ENCODE peak calls at places on chromosomes 16 and 17, in eight cellular contexts. J is type B pancreatic cell, C is dorsolateral prefrontal cortex, G is OCI-LY7, R is endothelial cell, W is HFFc6, F is colonic mucosa, S is epithelial cell of esophagus. E is an unnamed sample.

GRCh38 chr16:56211471-56211944 is 20.2 kb downstream of the GNAO1 start:
- DNase-seq in C (no peak), F (no peak), R (no peak), S (no peak), G (no peak), W (no peak), J (no peak), E (no peak)

GRCh38 chr16:1393613-1394176 is 20.8 kb downstream of the UNKL start:
- DNase-seq in C (no peak), S (no peak), G (no peak), J (no peak), W (no peak), R (no peak), F (no peak), E (no peak)

GRCh38 chr16:52455549-52456277 is 91.2 kb downstream of the TOX3 start:
- DNase-seq in F (peak), C (no peak), W (no peak), G (no peak), S (no peak), J (no peak), R (no peak), E (no peak)

GRCh38 chr17:73316919-73317505 is 5.2 kb upstream of the CDC42EP4 start:
- DNase-seq in J (no peak), S (no peak), F (no peak), R (no peak), C (no peak), G (no peak), W (no peak), E (no peak)

GRCh38 chr16:677306-678190 is 2.1 kb downstream of the RHBDL1 start:
- DNase-seq in J (no peak), G (no peak), R (no peak), S (no peak), W (no peak), C (no peak), F (no peak), E (no peak)

GRCh38 chr17:32558328-32558955 is 71.6 kb downstream of the CDK5R1 start:
- DNase-seq in G (peak), S (no peak), R (no peak), J (no peak), F (no peak), C (no peak), W (no peak), E (no peak)

GRCh38 chr16:18941471-18941870 is 15.3 kb upstream of the SMG1 start:
- DNase-seq in J (no peak), F (no peak), G (no peak), S (no peak), R (no peak), C (no peak), W (no peak), E (no peak)

GRCh38 chr17:48814504-48814903 is 2.5 kb downstream of the TTLL6 start:
- DNase-seq in C (peak), S (peak), F (peak), R (peak), J (no peak), G (peak), W (peak), E (peak)

GRCh38 chr17:79965806-79966205 is 69.9 kb downstream of the TBC1D16 start:
- DNase-seq in R (no peak), G (no peak), C (no peak), W (no peak), J (no peak), F (no peak), S (no peak), E (no peak)

GRCh38 chr17:56756536-56756935 is 77.2 kb downstream of the C17orf67 start:
- DNase-seq in F (no peak), C (no peak), R (no peak), G (no peak), W (peak), J (no peak), S (peak), E (no peak)

GRCh38 chr17:33210240-33210639 is 82.9 kb downstream of the ASIC2 start:
- DNase-seq in G (no peak), S (no peak), R (no peak), W (no peak), C (no peak), J (no peak), F (no peak), E (no peak)

GRCh38 chr16:70809392-70810060 is 8.6 kb upstream of the VAC14 start:
- DNase-seq in R (no peak), W (no peak), F (no peak), S (no peak), G (no peak), C (no peak), J (no peak), E (peak)

GRCh38 chr16:70804729-70805169 is 3.8 kb upstream of the VAC14 start:
- DNase-seq in J (no peak), W (no peak), F (no peak), R (no peak), S (no peak), G (no peak), C (no peak), E (no peak)

GRCh38 chr16:70805380-70805779 is 4.4 kb upstream of the VAC14 start:
- DNase-seq in J (no peak), F (no peak), C (no peak), G (no peak), R (no peak), W (peak), S (peak), E (no peak)

GRCh38 chr16:70805787-70806186 is 4.8 kb upstream of the VAC14 start:
- DNase-seq in C (no peak), G (no peak), W (peak), J (no peak), S (peak), F (no peak), R (no peak), E (no peak)

GRCh38 chr16:70808371-70808770 is 7.4 kb upstream of the VAC14 start:
- DNase-seq in W (no peak), G (no peak), R (no peak), F (no peak), J (no peak), S (no peak), C (no peak), E (no peak)
- TF ChIP-seq CTCF in W (peak), G (peak), R (no peak), F (no peak), J (peak), S (peak), C (no peak), E (no peak)

GRCh38 chr17:29143894-29144293 is 36.3 kb downstream of the MYO18A start:
- DNase-seq in G (peak), J (no peak), F (no peak), S (no peak), R (peak), C (peak), W (peak), E (no peak)
- TF ChIP-seq CTCF in G (peak), J (peak), F (no peak), S (peak), R (peak), C (peak), W (peak), E (no peak)

GRCh38 chr17:18156171-18156975 is 27.3 kb upstream of the ALKBH5 start:
- DNase-seq in R (no peak), W (no peak), G (no peak), C (no peak), S (peak), J (no peak), F (no peak), E (no peak)
- TF ChIP-seq CTCF in R (no peak), W (peak), G (peak), C (no peak), S (no peak), J (no peak), F (no peak), E (no peak)

DNA sequence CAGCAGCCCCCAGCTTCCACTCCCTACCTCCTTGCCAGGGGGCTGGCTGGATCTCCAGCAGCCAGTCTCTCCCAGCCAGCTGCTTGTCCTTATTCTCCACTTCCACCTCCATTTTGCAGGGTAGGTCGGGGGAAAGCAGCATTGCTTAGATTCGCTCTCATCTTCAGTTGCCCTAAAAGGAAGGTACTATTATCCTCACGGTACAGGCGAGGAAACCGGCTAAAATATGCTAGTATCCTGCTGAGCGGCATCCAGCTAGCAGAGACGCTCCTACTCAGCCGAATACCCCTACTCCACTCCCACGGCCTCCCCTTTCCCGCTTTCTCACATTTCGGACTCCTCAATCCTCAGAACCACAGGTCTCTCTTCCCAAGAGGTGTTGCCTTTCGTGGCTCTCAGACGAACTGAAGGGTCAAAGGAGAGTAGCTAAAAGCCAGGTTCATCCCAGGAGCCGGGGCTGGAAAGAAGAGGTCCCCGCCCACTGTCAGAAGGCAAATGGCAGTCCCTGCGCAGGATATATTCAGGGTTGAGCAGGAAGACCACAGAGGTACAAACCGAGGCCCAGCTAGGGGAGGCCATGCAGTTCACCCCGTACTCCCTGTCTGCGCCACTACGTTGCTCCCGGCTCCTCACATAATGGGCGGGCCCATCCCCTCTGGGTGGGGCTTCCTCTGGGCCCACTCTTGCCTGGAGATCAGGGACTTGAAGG is 1.6 kb upstream of the RAB11FIP4 start:
- DNase-seq in C (no peak), R (no peak), J (peak), G (no peak), W (no peak), F (no peak), S (no peak), E (no peak)
- TF ChIP-seq CTCF in C (no peak), R (peak), J (peak), G (peak), W (peak), F (no peak), S (no peak), E (no peak)

GRCh38 chr16:74568961-74569631 is 37.8 kb downstream of the GLG1 start:
- DNase-seq in S (peak), G (no peak), W (peak), J (no peak), R (no peak), F (no peak), C (no peak), E (no peak)

GRCh38 chr16:74573622-74574021 is 33.3 kb downstream of the GLG1 start:
- DNase-seq in G (no peak), J (no peak), F (no peak), R (no peak), S (no peak), C (no peak), W (no peak), E (no peak)

GRCh38 chr16:74574146-74574545 is 32.8 kb downstream of the GLG1 start:
- DNase-seq in G (no peak), S (no peak), J (no peak), W (no peak), F (no peak), R (no peak), C (no peak), E (no peak)

GRCh38 chr16:74567901-74568300 is 39.0 kb downstream of the GLG1 start:
- DNase-seq in G (no peak), R (no peak), S (no peak), J (no peak), F (no peak), W (no peak), C (no peak), E (no peak)

DNA sequence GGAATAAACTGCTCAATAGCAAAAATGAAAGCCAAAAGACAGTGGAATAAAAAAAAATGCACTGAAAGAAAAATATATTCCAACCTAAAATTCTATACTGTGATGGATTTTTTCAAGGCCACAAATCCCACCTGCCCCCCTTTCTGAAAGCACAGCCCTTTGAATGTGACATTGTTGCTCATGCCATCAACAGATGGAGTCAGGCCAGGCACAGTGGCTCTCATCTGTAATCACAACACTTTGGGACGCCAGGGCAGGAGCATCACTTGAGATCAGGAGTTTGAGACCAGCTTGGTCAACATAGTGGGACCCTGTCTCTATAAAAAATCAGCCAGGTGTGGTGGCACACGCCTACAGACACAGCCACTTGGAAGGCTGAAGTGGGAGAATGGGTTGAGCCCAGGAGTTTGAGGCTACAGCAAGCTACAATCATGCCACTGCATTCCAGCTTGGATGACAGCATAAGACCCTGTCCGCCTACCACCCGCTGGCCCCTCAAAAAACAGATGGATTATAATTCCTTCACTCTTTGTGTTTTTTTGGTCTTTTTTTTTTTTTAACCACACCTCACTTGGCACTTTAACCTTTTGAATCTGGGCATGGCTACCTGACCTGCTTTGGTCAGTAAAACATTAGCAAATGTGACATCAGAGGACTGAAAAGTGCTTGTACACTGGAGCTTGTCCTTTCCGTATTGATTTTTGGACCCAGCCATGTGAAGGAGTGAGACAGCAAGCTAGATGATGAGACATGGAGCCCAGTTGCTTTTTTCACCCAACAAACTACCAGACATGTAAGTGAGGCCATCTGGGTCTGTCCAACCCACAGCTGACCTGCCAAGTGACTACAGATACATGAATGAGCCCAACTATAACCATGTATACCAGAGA is 36.3 kb downstream of the GLG1 start:
- DNase-seq in G (no peak), R (no peak), F (no peak), W (no peak), J (no peak), S (no peak), C (no peak), E (no peak)
- TF ChIP-seq CTCF in G (no peak), R (no peak), F (no peak), W (no peak), J (no peak), S (no peak), C (no peak), E (no peak)

GRCh38 chr16:5056347-5056746 is 9.4 kb downstream of the C16orf89 start:
- DNase-seq in S (peak), J (no peak), R (peak), F (peak), C (no peak), G (peak), W (no peak), E (peak)
- TF ChIP-seq CTCF in S (peak), J (peak), R (peak), F (peak), C (peak), G (peak), W (peak), E (peak)

DNA sequence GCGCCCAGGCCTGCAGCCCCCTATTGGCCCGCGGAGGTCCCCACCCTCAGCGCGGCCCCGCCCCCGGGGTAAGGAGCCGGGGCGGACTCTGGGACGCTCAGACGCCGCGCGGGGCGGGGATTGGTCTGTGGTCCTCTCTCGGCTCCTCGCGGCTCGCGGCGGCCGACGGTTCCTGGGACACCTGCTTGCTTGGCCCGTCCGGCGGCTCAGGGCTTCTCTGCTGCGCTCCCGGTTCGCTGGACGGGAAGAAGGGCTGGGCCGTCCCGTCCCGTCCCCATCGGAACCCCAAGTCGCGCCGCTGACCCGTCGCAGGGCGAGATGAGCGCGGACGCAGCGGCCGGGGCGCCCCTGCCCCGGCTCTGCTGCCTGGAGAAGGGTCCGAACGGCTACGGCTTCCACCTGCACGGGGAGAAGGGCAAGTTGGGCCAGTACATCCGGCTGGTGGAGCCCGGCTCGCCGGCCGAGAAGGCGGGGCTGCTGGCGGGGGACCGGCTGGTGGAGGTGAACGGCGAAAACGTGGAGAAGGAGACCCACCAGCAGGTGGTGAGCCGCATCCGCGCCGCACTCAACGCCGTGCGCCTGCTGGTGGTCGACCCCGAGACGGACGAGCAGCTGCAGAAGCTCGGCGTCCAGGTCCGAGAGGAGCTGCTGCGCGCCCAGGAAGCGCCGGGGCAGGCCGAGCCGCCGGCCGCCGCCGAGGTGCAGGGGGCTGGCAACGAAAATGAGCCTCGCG is at the start of gene NHERF1:
- DNase-seq in R (peak), J (peak), F (peak), W (peak), C (peak), S (peak), G (peak), E (peak)
- TF ChIP-seq CTCF in R (peak), J (peak), F (no peak), W (peak), C (no peak), S (no peak), G (peak), E (no peak)

DNA sequence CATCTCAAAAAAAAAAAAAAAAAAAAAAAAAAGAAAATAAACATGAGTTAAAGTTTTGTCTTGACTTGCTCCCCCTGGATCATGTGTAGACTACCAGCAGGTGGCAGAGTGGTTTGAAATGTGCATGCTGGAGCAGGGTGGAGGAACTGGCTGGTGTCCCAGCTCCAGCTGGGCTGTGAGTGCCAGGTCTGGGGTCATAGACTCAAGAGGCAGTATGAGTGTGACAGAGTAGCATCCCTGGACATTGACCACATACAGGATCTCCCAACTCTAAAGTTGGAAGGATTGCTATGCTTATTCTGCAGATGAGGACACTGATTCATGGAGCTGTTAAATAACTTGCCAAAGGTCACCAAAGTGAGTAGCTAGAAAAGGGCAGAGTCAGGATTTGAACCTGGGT is 198.0 kb upstream of the MPHOSPH6 start:
- DNase-seq in C (no peak), R (peak), W (no peak), F (peak), G (peak), S (peak), J (no peak), E (no peak)
- TF ChIP-seq CTCF in C (peak), R (peak), W (peak), F (no peak), G (peak), S (peak), J (peak), E (peak)